ENCODE peak calls at places on chromosomes 11 and 22, in six cellular contexts. B is K562, Q is A549, U is HepG2, P is GM12878, W is upper lobe of left lung. R is an unnamed sample.

GRCh38 chr11:68816917-68817419 is 24.7 kb downstream of the CPT1A start:
- ATAC-seq in B (no peak), Q (no peak), U (no peak), P (no peak), W (peak; percentile 11), R (no peak)

GRCh38 chr11:64342869-64343739 is 3.1 kb downstream of the CCDC88B start:
- ATAC-seq in B (peak; percentile 58), Q (peak; percentile 55), U (no peak), P (peak; percentile 5), W (no peak), R (no peak)

GRCh38 chr11:561148-562003 is 606 bp downstream of the RASSF7 start:
- ATAC-seq in B (peak; percentile 17), Q (peak; percentile 55), U (peak; percentile 38), P (peak; percentile 34), W (peak; percentile 81), R (peak; percentile 3)

GRCh38 chr22:32531955-32532818 is 57.6 kb downstream of the FBXO7 start:
- ATAC-seq in B (peak; percentile 78), Q (no peak), U (peak; percentile 83), P (no peak), W (peak; percentile 62), R (peak; percentile 75)

GRCh38 chr22:31585161-31585859 is 76.7 kb downstream of the PISD start:
- ATAC-seq in B (peak; percentile 85), Q (no peak), U (peak; percentile 9), P (no peak), W (peak; percentile 37), R (no peak)

GRCh38 chr11:66259225-66259624 is 9.2 kb upstream of the RAB1B start:
- ATAC-seq in B (no peak), Q (no peak), U (no peak), P (no peak), W (no peak), R (no peak)

GRCh38 chr11:59766542-59766941 is 11.4 kb downstream of the STX3 start:
- ATAC-seq in B (peak; percentile 97), Q (no peak), U (no peak), P (no peak), W (no peak), R (no peak)

GRCh38 chr11:115665345-115665901 is 161.2 kb upstream of the CADM1 start:
- ATAC-seq in B (no peak), Q (no peak), U (no peak), P (no peak), W (no peak), R (no peak)

GRCh38 chr22:42885446-42885845 is 28.4 kb upstream of the ARFGAP3 start:
- ATAC-seq in B (no peak), Q (no peak), U (no peak), P (no peak), W (no peak), R (no peak)

DNA sequence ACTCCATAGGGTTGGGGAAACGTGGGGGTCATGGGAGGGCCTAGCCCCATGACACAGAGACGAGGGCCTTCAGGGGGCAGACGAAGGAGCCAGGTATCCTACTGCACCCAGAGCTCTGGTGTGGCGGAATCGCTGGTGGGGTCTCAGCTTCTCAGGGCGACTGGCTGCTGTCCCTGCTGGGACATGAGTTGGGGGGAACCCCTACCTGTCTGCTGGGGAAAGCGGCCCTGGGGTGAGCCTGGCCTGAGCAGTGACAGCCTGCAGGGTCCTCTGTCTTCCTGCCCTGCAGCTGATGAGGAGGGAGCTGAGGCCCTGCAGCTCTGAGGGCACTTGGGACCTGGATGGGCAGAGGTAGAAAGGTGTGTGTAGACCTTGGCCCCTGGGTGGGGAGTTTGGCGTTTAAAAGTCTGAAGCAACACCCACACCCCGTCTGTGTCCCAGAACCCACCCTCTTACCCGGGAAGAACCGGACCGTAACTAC is 33.6 kb upstream of the GRAMD4 start:
- ATAC-seq in B (no peak), Q (no peak), U (no peak), P (peak; percentile 3), W (no peak), R (no peak)
- H3K4me3 ChIP-seq in B (no peak overlapping the region), Q (no peak overlapping the region), U (no peak overlapping the region), P (peak overlapping the region; percentile 65), W (no peak overlapping the region), R (no peak overlapping the region)

DNA sequence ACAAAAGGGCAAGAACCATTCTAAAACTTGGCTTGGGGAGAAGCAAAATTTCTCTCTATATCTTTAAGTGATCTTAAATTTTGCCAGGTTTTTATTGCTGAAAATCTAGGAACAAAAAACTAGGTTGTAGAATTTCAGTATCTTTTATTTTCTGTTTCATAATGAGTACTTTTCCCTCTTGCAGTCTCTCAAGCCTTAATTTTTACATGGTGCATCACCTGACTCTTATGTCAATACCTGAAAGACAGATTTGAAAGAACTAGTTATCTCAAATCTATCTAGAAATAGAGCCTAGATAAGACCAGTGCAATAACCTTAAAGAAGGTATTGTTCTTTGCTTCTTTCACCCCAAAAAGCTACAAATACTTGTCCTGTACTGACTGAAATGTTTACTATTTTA is 122.1 kb downstream of the TRIM44 start:
- ATAC-seq in B (no peak), Q (no peak), U (no peak), P (peak; percentile 76), W (no peak), R (no peak)
- TF ChIP-seq EP300 in B (no peak), Q (no peak), U (no peak), P (no peak), W (no peak), R (no peak)

GRCh38 chr22:46379301-46379930 is 43.9 kb downstream of the TRMU start:
- ATAC-seq in B (no peak), Q (peak; percentile 63), U (peak; percentile 51), P (no peak), W (peak; percentile 20), R (no peak)
- H3K4me3 ChIP-seq in B (no peak overlapping the region), Q (peak overlapping the region; percentile 19), U (peak overlapping the region; percentile 78), P (no peak overlapping the region), W (no peak overlapping the region), R (no peak overlapping the region)

DNA sequence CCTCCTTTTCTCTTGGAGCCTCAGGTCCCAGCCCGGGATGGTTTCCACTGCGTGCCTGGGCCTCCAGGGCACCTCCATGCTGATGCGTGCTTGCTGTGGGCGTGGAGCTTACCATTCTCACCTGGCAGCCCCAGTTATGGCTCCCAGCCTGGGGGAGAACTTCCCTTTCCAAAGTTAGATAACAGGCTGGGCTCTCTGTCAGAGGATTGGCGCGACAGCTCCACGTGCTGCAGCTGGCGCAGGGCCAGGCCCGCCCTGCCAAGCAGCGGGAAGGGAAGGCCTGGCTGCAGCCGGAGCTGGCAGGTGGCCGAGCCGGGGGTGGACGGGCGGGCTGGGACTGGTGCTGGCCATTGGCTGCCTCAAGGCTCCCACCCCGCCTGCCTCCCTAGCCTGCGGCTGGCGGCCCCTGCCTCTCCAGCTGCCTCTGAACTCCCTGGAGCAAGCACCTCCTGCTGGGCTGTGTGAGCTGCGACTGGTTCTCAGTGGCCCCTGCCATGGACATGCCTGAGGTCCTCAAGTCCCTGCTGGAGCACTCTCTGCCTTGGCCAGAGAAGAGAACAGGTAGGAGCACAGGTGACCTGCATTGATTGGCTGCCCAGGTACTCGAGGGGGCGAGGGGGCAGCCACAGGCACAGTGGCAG is 14.6 kb upstream of the TEF start:
- ATAC-seq in B (peak; percentile 97), Q (peak; percentile 84), U (peak; percentile 89), P (peak; percentile 57), W (peak; percentile 95), R (peak; percentile 97)
- TF ChIP-seq EP300 in B (no peak), Q (no peak), U (no peak), P (no peak), W (no peak), R (no peak)

GRCh38 chr22:29816980-29817379 is 21.1 kb downstream of the ASCC2 start:
- ATAC-seq in B (no peak), Q (no peak), U (no peak), P (no peak), W (no peak), R (no peak)

GRCh38 chr22:29821790-29822130 is 16.3 kb downstream of the ASCC2 start:
- ATAC-seq in B (no peak), Q (no peak), U (no peak), P (no peak), W (no peak), R (peak; percentile 3)

GRCh38 chr22:29817724-29818123 is 20.4 kb downstream of the ASCC2 start:
- ATAC-seq in B (no peak), Q (no peak), U (no peak), P (no peak), W (no peak), R (no peak)

GRCh38 chr22:29824677-29825076 is 13.4 kb downstream of the ASCC2 start:
- ATAC-seq in B (no peak), Q (no peak), U (no peak), P (no peak), W (no peak), R (no peak)

DNA sequence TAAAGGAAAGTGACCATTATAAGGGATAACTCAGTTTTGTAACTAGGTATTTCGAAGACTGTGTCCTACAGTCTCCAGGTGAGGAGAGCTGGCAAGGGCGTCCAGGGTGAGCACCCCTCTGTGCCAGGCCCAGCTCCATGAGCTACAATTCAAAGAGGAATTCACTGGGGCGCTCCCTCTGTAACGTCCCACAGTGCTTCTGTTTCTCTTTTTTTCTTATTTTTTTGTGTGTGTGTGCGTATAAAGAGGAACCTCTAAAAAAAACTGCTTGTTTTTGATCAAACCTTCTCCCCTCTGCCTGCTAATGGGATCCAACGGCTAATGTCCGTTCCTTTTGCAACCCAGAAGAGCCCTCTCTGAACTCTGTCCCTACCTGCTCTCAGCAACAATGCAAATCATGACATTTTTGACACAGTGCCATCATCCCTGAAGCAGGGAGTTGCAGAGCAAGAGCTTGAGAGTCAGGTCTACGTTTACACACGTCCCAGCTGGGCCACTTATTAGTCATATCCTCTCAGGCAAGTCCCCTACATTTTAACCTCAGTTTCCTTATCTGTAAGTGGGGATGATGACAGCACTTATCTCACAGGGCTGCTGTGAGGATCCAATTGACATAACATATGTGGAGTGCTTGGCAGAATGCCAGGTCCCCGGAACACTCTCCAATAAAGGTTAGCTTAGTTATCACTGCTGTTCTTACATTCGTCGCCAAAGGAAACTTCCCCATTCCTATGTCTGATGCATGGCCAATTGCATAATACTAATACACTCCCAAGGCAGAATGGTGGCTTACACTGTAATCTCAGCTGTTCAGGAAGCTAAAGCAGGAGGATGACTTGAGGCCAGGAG is 16.9 kb downstream of the ASCC2 start:
- ATAC-seq in B (peak; percentile 97), Q (peak; percentile 86), U (peak; percentile 90), P (peak; percentile 98), W (peak; percentile 93), R (peak; percentile 61)
- H3K4me3 ChIP-seq in B (no peak overlapping the region), Q (no peak overlapping the region), U (no peak overlapping the region), P (no peak overlapping the region), W (no peak overlapping the region), R (no peak overlapping the region)

DNA sequence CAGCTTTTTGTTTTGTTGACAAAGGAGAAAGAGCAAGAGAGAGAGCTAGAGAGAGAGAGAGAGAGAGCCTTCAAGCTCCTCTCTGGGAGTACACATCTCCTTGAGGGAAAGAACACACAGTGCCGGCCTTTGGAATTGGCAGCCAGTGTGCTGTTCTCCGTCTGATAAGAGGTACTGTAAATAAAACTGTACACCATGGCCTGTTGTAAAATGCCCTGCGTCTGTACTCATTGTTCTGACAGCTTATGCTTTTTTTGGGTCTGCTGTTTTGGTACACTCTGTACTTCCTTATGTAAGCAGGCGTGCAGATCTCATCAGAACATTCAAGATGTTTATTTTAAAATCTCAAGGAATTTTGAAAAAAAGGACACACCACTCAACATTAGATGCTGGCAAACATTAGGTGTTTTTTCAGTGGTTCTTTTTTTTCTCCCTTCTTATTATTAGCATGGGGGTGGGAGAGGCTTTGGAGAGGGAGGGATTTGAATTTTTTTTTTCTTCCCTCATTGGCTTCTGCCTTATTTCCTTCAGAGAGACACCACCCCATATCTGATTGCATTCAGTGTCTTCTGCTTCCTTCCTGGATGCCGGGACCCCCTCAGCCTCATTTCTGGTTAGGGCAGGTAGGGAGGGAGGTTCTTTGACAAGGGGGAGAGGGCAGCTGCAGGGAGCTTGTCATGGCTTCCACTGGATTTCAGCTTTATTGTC is 116.8 kb upstream of the NNMT start:
- ATAC-seq in B (peak; percentile 64), Q (peak; percentile 55), U (peak; percentile 44), P (no peak), W (peak; percentile 92), R (peak; percentile 89)
- TF ChIP-seq EP300 in B (no peak), Q (no peak), U (no peak), P (no peak), W (peak; percentile 100), R (peak; percentile 100)

GRCh38 chr11:19598456-19598855 is 114.2 kb upstream of the NAV2 start:
- ATAC-seq in B (no peak), Q (no peak), U (no peak), P (no peak), W (no peak), R (no peak)
- H3K4me3 ChIP-seq in B (no peak overlapping the region), Q (no peak overlapping the region), U (no peak overlapping the region), P (no peak overlapping the region), W (no peak overlapping the region), R (no peak overlapping the region)

R was measured in gastroesophageal sphincter.